ENCODE peak calls at places on chromosomes 3 and 15, in ten cellular contexts. N, C, E, T, W, F, K, J, Y and G are unnamed samples.

GRCh38 chr3:86923071-86923476 is 67.9 kb downstream of the VGLL3 start:
- DNase-seq in N (no peak), C (peak; percentile 21), E (peak; percentile 29), T (no peak), W (no peak), F (no peak), K (no peak), J (no peak), Y (no peak), G (no peak)

GRCh38 chr15:92322566-92323355 is 70.9 kb upstream of the ST8SIA2 start:
- DNase-seq in N (no peak), C (no peak), E (no peak), T (no peak), W (no peak), F (no peak), K (no peak), J (no peak), Y (no peak), G (peak; percentile 41)

GRCh38 chr3:144586382-144586781 is 614.8 kb downstream of the DIPK2A start:
- DNase-seq in N (no peak), C (no peak), E (peak; percentile 14), T (no peak), W (no peak), F (no peak), K (peak; percentile 44), J (no peak), Y (no peak), G (no peak)

GRCh38 chr3:196219970-196220311 is 3.6 kb downstream of the SLC51A start:
- DNase-seq in N (peak; percentile 52), C (no peak), E (no peak), T (no peak), W (no peak), F (no peak), K (no peak), J (no peak), Y (no peak), G (no peak)

GRCh38 chr3:150299221-150299620 is 108.9 kb upstream of the TSC22D2 start:
- DNase-seq in N (no peak), C (no peak), E (no peak), T (no peak), W (no peak), F (no peak), K (peak; percentile 12), J (no peak), Y (no peak), G (no peak)

GRCh38 chr3:78907367-78907766 is 860.4 kb downstream of the ROBO1 start:
- DNase-seq in N (no peak), C (no peak), E (no peak), T (no peak), W (no peak), F (no peak), K (no peak), J (no peak), Y (no peak), G (no peak)

GRCh38 chr15:36796161-36796560 is 216.7 kb downstream of the CDIN1 start:
- DNase-seq in N (no peak), C (no peak), E (no peak), T (no peak), W (no peak), F (no peak), K (no peak), J (no peak), Y (no peak), G (no peak)

GRCh38 chr3:15294914-15295313 is 37.5 kb downstream of the SH3BP5 start:
- DNase-seq in N (no peak), C (no peak), E (no peak), T (no peak), W (no peak), F (no peak), K (no peak), J (no peak), Y (no peak), G (no peak)

GRCh38 chr3:149016669-149017541 is 25.6 kb downstream of the GYG1 start:
- DNase-seq in N (no peak), C (no peak), E (no peak), T (no peak), W (no peak), F (no peak), K (peak; percentile 37), J (no peak), Y (no peak), G (no peak)

GRCh38 chr3:132596816-132597433 is at the start of gene ACKR4:
- DNase-seq in N (no peak), C (no peak), E (no peak), T (no peak), W (no peak), F (no peak), K (peak; percentile 78), J (no peak), Y (no peak), G (no peak)

GRCh38 chr3:184350618-184351017 is 10.8 kb downstream of the CLCN2 start:
- DNase-seq in N (no peak), C (no peak), E (no peak), T (no peak), W (no peak), F (no peak), K (no peak), J (no peak), Y (no peak), G (no peak)

GRCh38 chr15:86382341-86382740 is 302.7 kb downstream of the AGBL1 start:
- DNase-seq in N (no peak), C (no peak), E (no peak), T (no peak), W (no peak), F (no peak), K (no peak), J (no peak), Y (no peak), G (no peak)

GRCh38 chr15:29278436-29279099 is 8.9 kb upstream of the NSMCE3 start:
- DNase-seq in N (no peak), C (no peak), E (no peak), T (no peak), W (no peak), F (no peak), K (no peak), J (no peak), Y (no peak), G (peak; percentile 87)

GRCh38 chr3:10248984-10249748 is 907 bp downstream of the TATDN2 start:
- DNase-seq in N (peak; percentile 52), C (no peak), E (peak; percentile 14), T (no peak), W (peak; percentile 50), F (peak; percentile 58), K (peak; percentile 35), J (peak; percentile 44), Y (no peak), G (peak; percentile 29)
- TF ChIP-seq POLR2A in N (no peak), C (no peak), E (no peak), T (no peak), W (peak; percentile 52), F (no peak), K (no peak), J (no peak), Y (no peak), G (no peak)

GRCh38 chr3:50237754-50238548 is 1.9 kb downstream of the GNAI2 start:
- DNase-seq in N (peak; percentile 80), C (peak; percentile 83), E (no peak), T (peak; percentile 96), W (peak; percentile 93), F (peak; percentile 91), K (peak; percentile 85), J (peak; percentile 84), Y (peak; percentile 77), G (peak; percentile 88)
- TF ChIP-seq POLR2A in N (no peak), C (no peak), E (no peak), T (peak; percentile 27), W (peak; percentile 81), F (no peak), K (peak; percentile 62), J (peak; percentile 52), Y (no peak), G (no peak)

GRCh38 chr3:122057676-122058075 is 2.5 kb downstream of the CD86 start:
- DNase-seq in N (no peak), C (no peak), E (no peak), T (no peak), W (no peak), F (no peak), K (no peak), J (no peak), Y (no peak), G (no peak)

GRCh38 chr3:122052968-122053367 is 2.2 kb upstream of the CD86 start:
- DNase-seq in N (no peak), C (no peak), E (no peak), T (no peak), W (no peak), F (no peak), K (no peak), J (no peak), Y (no peak), G (no peak)

GRCh38 chr3:122060044-122060694 is 5.0 kb downstream of the CD86 start:
- DNase-seq in N (no peak), C (no peak), E (no peak), T (no peak), W (no peak), F (no peak), K (no peak), J (no peak), Y (no peak), G (no peak)

GRCh38 chr3:122058294-122058693 is 3.1 kb downstream of the CD86 start:
- DNase-seq in N (no peak), C (no peak), E (no peak), T (no peak), W (no peak), F (no peak), K (no peak), J (no peak), Y (no peak), G (no peak)

GRCh38 chr3:122055215-122055614 is at the start of gene CD86:
- DNase-seq in N (no peak), C (no peak), E (no peak), T (no peak), W (peak; percentile 28), F (peak; percentile 55), K (no peak), J (peak; percentile 34), Y (no peak), G (no peak)
- TF ChIP-seq POLR2A in N (no peak), C (no peak), E (no peak), T (no peak), W (peak; percentile 64), F (peak; percentile 10), K (no peak), J (peak; percentile 39), Y (no peak), G (no peak)

DNA sequence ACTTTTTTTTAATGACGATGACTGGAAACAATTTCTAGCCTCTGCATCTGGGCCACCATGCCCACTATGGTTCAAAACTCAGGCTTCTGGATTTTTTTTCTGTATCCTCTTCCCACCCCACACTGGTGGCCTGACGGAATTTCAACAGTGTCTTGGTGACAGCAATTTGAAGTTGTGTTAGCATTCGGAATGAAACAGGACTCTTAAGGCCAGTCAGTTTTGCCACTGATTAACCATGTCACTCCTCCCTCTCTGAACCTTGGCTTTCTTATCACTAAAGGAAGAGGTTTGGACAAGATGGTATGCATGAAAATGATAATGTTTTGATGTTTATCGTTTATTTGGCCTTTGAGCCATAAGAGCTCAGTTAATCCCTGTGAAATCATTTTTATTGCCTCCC is 41.6 kb upstream of the BDH1 start:
- DNase-seq in N (no peak), C (no peak), E (no peak), T (no peak), W (no peak), F (no peak), K (no peak), J (no peak), Y (no peak), G (no peak)
- TF ChIP-seq POLR2A in N (no peak), C (no peak), E (no peak), T (no peak), W (no peak), F (peak; percentile 76), K (no peak), J (peak; percentile 73), Y (no peak), G (no peak)

GRCh38 chr3:169657351-169658124 is 6.0 kb downstream of the MECOM start:
- DNase-seq in N (no peak), C (no peak), E (no peak), T (no peak), W (no peak), F (no peak), K (peak; percentile 74), J (no peak), Y (peak; percentile 72), G (no peak)
- TF ChIP-seq POLR2A in N (no peak), C (no peak), E (no peak), T (no peak), W (no peak), F (no peak), K (no peak), J (no peak), Y (no peak), G (no peak)